ENCODE peak calls at places on chromosome 17, in eight cellular contexts. W is OCI-M1; Q is neural progenitor cell; A is sciatic nerve; J is activated CD8-positive, alpha-beta memory T cell treated with anti-CD3 and anti-CD28 coated beads, Interleukin-2, amount 50 U/mL, for 4 hours; V is stimulated activated CD4-positive, alpha-beta T cell treated with anti-CD3 and anti-CD28 coated beads, Interleukin-2, amount 100 ng/mL, for 48 hours; F is activated CD4-positive, CD25-positive, alpha-beta regulatory T cell treated with anti-CD3 and anti-CD28 coated beads, Interleukin-2, amount 50 U/mL, for 16 hours; E is Calu3. L is an unnamed sample.

GRCh38 chr17:19383681-19384470 is 3.1 kb downstream of the MFAP4 start:
- DNase-seq in W (no peak), Q (no peak), A (peak), J (no peak), V (no peak), F (no peak), E (no peak), L (no peak)

GRCh38 chr17:28865946-28866752 is 11.3 kb downstream of the ERAL1 start:
- DNase-seq in W (peak), Q (no peak), A (no peak), J (no peak), V (no peak), F (no peak), E (no peak), L (no peak)

GRCh38 chr17:47949951-47950350 is 7.7 kb downstream of the PRR15L start:
- DNase-seq in W (no peak), Q (no peak), A (no peak), J (no peak), V (no peak), F (no peak), E (peak), L (no peak)

GRCh38 chr17:57412520-57413096 is 156.3 kb downstream of the MSI2 start:
- DNase-seq in W (no peak), Q (no peak), A (no peak), J (no peak), V (no peak), F (no peak), E (no peak), L (no peak)

GRCh38 chr17:3557768-3558583 is at the start of gene TRPV3:
- DNase-seq in W (no peak), Q (no peak), A (no peak), J (peak), V (peak), F (peak), E (peak), L (no peak)

GRCh38 chr17:5866978-5867377 is 203.2 kb upstream of the WSCD1 start:
- DNase-seq in W (no peak), Q (peak), A (no peak), J (no peak), V (no peak), F (no peak), E (no peak), L (no peak)

GRCh38 chr17:48442819-48443218 is 12.8 kb upstream of the SKAP1 start:
- DNase-seq in W (peak), Q (no peak), A (no peak), J (no peak), V (no peak), F (no peak), E (no peak), L (no peak)

GRCh38 chr17:59825533-59826316 is 67.0 kb downstream of the TUBD1 start:
- DNase-seq in W (peak), Q (no peak), A (no peak), J (no peak), V (no peak), F (no peak), E (no peak), L (no peak)

GRCh38 chr17:2156666-2157065 is 101.8 kb downstream of the HIC1 start:
- DNase-seq in W (no peak), Q (no peak), A (no peak), J (no peak), V (no peak), F (no peak), E (no peak), L (no peak)

GRCh38 chr17:68197997-68198930 is 49.6 kb upstream of the AMZ2 start:
- DNase-seq in W (no peak), Q (peak), A (no peak), J (no peak), V (no peak), F (no peak), E (peak), L (peak)

GRCh38 chr17:18910326-18910725 is 41.6 kb upstream of the SLC5A10 start:
- DNase-seq in W (no peak), Q (no peak), A (no peak), J (no peak), V (no peak), F (no peak), E (no peak), L (no peak)

GRCh38 chr17:13429201-13429600 is 172.5 kb downstream of the HS3ST3A1 start:
- DNase-seq in W (no peak), Q (no peak), A (no peak), J (no peak), V (no peak), F (no peak), E (no peak), L (no peak)

GRCh38 chr17:18966831-18967624 is 15.1 kb downstream of the SLC5A10 start:
- DNase-seq in W (no peak), Q (peak), A (no peak), J (no peak), V (no peak), F (no peak), E (no peak), L (no peak)

GRCh38 chr17:22161376-22161775 is 469.1 kb downstream of the KCNJ18 start:
- DNase-seq in W (no peak), Q (no peak), A (no peak), J (no peak), V (no peak), F (no peak), E (no peak), L (no peak)

GRCh38 chr17:43316522-43317142 is 82.2 kb upstream of the ARL4D start:
- DNase-seq in W (no peak), Q (peak), A (no peak), J (no peak), V (no peak), F (no peak), E (no peak), L (peak)

GRCh38 chr17:72117748-72118587 is 2.9 kb upstream of the SOX9 start:
- DNase-seq in W (no peak), Q (peak), A (no peak), J (no peak), V (no peak), F (no peak), E (no peak), L (no peak)

GRCh38 chr17:13786000-13786598 is 184.4 kb upstream of the HS3ST3A1 start:
- DNase-seq in W (no peak), Q (no peak), A (no peak), J (no peak), V (no peak), F (no peak), E (no peak), L (no peak)

GRCh38 chr17:63420868-63421680 is 25.0 kb downstream of the CYB561 start:
- DNase-seq in W (no peak), Q (no peak), A (no peak), J (no peak), V (no peak), F (no peak), E (no peak), L (no peak)

GRCh38 chr17:33778505-33779398 is 476.3 kb upstream of the CCL2 start:
- DNase-seq in W (peak), Q (peak), A (peak), J (peak), V (peak), F (no peak), E (peak), L (no peak)

GRCh38 chr17:74408262-74408661 is 23.6 kb upstream of the GPRC5C start:
- DNase-seq in W (peak), Q (no peak), A (no peak), J (no peak), V (no peak), F (no peak), E (peak), L (no peak)

GRCh38 chr17:15882058-15882720 is 62.7 kb upstream of the ADORA2B start:
- DNase-seq in W (no peak), Q (peak), A (no peak), J (no peak), V (no peak), F (no peak), E (no peak), L (no peak)

GRCh38 chr17:62653831-62654829 is 26.7 kb downstream of the MRC2 start:
- DNase-seq in W (no peak), Q (peak), A (peak), J (no peak), V (no peak), F (no peak), E (no peak), L (peak)

GRCh38 chr17:68320311-68320865 is 29.1 kb downstream of the ARSG start:
- DNase-seq in W (no peak), Q (no peak), A (no peak), J (no peak), V (no peak), F (no peak), E (no peak), L (no peak)

GRCh38 chr17:951388-952132 is 28.0 kb downstream of the NXN start:
- DNase-seq in W (peak), Q (peak), A (no peak), J (no peak), V (no peak), F (no peak), E (peak), L (no peak)